ENCODE peak calls at places on chromosomes 3 and 15, in six cellular contexts. One of them, this sample, is unnamed.

GRCh38 chr3:150784747-150785125 is 21.8 kb upstream of the SIAH2 start:
- DNase-seq in NCI-H2029 treated with DMSO at 0.1 percent for 48 hours: no peak
- DNase-seq in heart right ventricle: no peak
- DNase-seq in OCI-LY7: no peak
- DNase-seq in T1000: no peak
- DNase-seq in posterior vena cava: no peak
- DNase-seq in this sample: no peak

GRCh38 chr3:68878322-68878721 is 54.0 kb downstream of the TAFA4 start:
- DNase-seq in posterior vena cava: no peak
- DNase-seq in NCI-H2029 treated with DMSO at 0.1 percent for 48 hours: no peak
- DNase-seq in OCI-LY7: peak; percentile 16
- DNase-seq in heart right ventricle: no peak
- DNase-seq in T1000: no peak
- DNase-seq in this sample: no peak

GRCh38 chr3:123385981-123386380 is 62.9 kb downstream of the ADCY5 start:
- DNase-seq in heart right ventricle: peak; percentile 59
- DNase-seq in NCI-H2029 treated with DMSO at 0.1 percent for 48 hours: no peak
- DNase-seq in posterior vena cava: peak; percentile 80
- DNase-seq in OCI-LY7: no peak
- DNase-seq in T1000: no peak
- DNase-seq in this sample: no peak

GRCh38 chr3:123119802-123120201 is 53.0 kb downstream of the PDIA5 start:
- DNase-seq in OCI-LY7: no peak
- DNase-seq in NCI-H2029 treated with DMSO at 0.1 percent for 48 hours: no peak
- DNase-seq in heart right ventricle: no peak
- DNase-seq in posterior vena cava: no peak
- DNase-seq in T1000: no peak
- DNase-seq in this sample: no peak

GRCh38 chr3:50336452-50337174 is 4.0 kb downstream of the RASSF1 start:
- DNase-seq in NCI-H2029 treated with DMSO at 0.1 percent for 48 hours: no peak
- DNase-seq in heart right ventricle: no peak
- DNase-seq in T1000: no peak
- DNase-seq in OCI-LY7: no peak
- DNase-seq in posterior vena cava: peak; percentile 82
- DNase-seq in this sample: no peak

GRCh38 chr15:60315878-60316277 is 81.9 kb downstream of the ANXA2 start:
- DNase-seq in heart right ventricle: no peak
- DNase-seq in T1000: no peak
- DNase-seq in posterior vena cava: no peak
- DNase-seq in OCI-LY7: no peak
- DNase-seq in NCI-H2029 treated with DMSO at 0.1 percent for 48 hours: no peak
- DNase-seq in this sample: no peak

GRCh38 chr15:65041787-65042186 is 3.4 kb upstream of the SLC51B start:
- DNase-seq in heart right ventricle: no peak
- DNase-seq in OCI-LY7: no peak
- DNase-seq in T1000: no peak
- DNase-seq in posterior vena cava: no peak
- DNase-seq in NCI-H2029 treated with DMSO at 0.1 percent for 48 hours: no peak
- DNase-seq in this sample: no peak

GRCh38 chr3:136146981-136147729 is 49.0 kb downstream of the MSL2 start:
- DNase-seq in heart right ventricle: no peak
- DNase-seq in NCI-H2029 treated with DMSO at 0.1 percent for 48 hours: no peak
- DNase-seq in OCI-LY7: no peak
- DNase-seq in T1000: no peak
- DNase-seq in posterior vena cava: no peak
- DNase-seq in this sample: no peak

This sample was measured in cardiac septum.